ENCODE peak calls at places on chromosome 13, in five cellular contexts. M, V, Y, S and X are unnamed samples.

GRCh38 chr13:101730420-101731000 is 278.0 kb downstream of the ITGBL1 start:
- DNase-seq in V (no peak), S (no peak), M (no peak), Y (no peak), X (no peak)

GRCh38 chr13:41459754-41460111 is 2.4 kb downstream of the RGCC start:
- DNase-seq in V (no peak), Y (no peak), M (no peak), S (no peak), X (no peak)

GRCh38 chr13:40391788-40392187 is 274.7 kb downstream of the FOXO1 start:
- DNase-seq in M (no peak), S (peak), Y (no peak), V (no peak), X (no peak)

GRCh38 chr13:27662738-27663470 is 41.2 kb downstream of the POLR1D start:
- DNase-seq in M (no peak), S (no peak), Y (no peak), V (no peak), X (no peak)

GRCh38 chr13:95452376-95452775 is 100.1 kb upstream of the CLDN10 start:
- DNase-seq in V (no peak), S (peak), Y (no peak), M (no peak), X (no peak)

GRCh38 chr13:100130092-100130491 is 41.2 kb downstream of the PCCA start:
- DNase-seq in S (no peak), M (no peak), V (no peak), Y (peak), X (no peak)

GRCh38 chr13:112253631-112254030 is 122.5 kb upstream of the SPACA7 start:
- DNase-seq in S (peak), Y (no peak), M (no peak), V (no peak), X (no peak)

GRCh38 chr13:94362411-94362909 is 117.0 kb downstream of the DCT start:
- DNase-seq in V (peak), S (peak), M (peak), Y (peak), X (peak)

GRCh38 chr13:114067381-114067885 is 65.0 kb downstream of the RASA3 start:
- DNase-seq in V (no peak), Y (no peak), S (no peak), M (no peak), X (peak)

GRCh38 chr13:43905435-43906031 is 25.8 kb downstream of the LACC1 start:
- DNase-seq in Y (peak), V (peak), S (no peak), M (peak), X (peak)

GRCh38 chr13:86095351-86095750 is 296.1 kb upstream of the SLITRK6 start:
- DNase-seq in S (no peak), M (no peak), Y (no peak), V (no peak), X (no peak)

DNA sequence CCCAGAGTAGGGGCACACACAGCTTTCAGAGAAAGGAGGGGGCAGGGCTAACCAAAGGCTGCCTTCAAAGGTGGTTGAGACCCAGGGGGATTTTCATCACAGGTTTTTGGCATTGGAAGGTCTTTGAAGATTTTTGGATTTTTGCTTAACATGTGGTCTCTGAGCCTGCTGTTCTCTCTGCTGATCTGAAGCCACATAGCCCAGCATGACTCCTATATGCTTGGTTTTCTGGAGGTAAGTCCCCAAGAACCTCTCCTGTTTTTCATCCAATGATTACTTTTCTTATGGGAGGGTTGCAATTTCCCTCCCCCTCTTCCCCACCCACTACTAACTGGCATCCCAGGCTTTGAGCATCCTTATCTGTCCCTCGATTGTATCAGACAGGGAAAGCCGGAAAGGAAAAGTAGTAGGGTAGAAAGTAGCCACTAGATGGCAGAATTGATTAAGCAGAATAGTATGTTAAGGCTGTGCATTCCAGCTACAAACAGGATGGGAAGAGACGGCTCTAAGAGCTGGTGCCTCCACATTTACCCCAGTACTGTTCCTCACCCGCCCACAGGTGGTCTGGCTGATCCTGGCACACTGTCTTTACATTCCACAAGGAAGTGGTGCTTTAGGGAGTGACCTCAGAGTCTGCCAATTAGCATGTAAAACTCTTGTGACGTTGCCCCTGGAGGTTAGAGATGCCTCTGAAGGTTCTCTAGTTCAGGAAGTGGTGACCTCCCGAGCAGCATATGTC is 218.9 kb upstream of the EDNRB start:
- DNase-seq in M (peak), S (no peak), Y (no peak), V (peak), X (peak)
- TF ChIP-seq CTCF in M (peak), S (peak), Y (no peak), V (peak), X (peak)

GRCh38 chr13:57634829-57635165 is 3.3 kb downstream of the PCDH17 start:
- DNase-seq in M (peak), Y (no peak), S (no peak), V (peak), X (no peak)

GRCh38 chr13:57632276-57633140 is 964 bp downstream of the PCDH17 start:
- DNase-seq in S (no peak), V (peak), M (peak), Y (no peak), X (no peak)

GRCh38 chr13:57633950-57634828 is 2.6 kb downstream of the PCDH17 start:
- DNase-seq in Y (no peak), S (no peak), V (peak), M (peak), X (no peak)

GRCh38 chr13:57631607-57632275 is at the start of gene PCDH17:
- DNase-seq in S (no peak), V (peak), M (peak), Y (no peak), X (no peak)

DNA sequence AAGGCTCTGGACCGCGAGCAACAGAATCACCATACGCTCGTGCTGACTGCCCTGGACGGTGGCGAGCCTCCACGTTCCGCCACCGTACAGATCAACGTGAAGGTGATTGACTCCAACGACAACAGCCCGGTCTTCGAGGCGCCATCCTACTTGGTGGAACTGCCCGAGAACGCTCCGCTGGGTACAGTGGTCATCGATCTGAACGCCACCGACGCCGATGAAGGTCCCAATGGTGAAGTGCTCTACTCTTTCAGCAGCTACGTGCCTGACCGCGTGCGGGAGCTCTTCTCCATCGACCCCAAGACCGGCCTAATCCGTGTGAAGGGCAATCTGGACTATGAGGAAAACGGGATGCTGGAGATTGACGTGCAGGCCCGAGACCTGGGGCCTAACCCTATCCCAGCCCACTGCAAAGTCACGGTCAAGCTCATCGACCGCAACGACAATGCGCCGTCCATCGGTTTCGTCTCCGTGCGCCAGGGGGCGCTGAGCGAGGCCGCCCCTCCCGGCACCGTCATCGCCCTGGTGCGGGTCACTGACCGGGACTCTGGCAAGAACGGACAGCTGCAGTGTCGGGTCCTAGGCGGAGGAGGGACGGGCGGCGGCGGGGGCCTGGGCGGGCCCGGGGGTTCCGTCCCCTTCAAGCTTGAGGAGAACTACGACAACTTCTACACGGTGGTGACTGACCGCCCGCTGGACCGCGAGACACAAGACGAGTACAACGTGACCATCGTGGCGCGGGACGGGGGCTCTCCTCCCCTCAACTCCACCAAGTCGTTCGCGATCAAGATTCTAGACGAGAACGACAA is 1.8 kb downstream of the PCDH17 start:
- DNase-seq in M (peak), V (peak), S (peak), Y (no peak), X (no peak)
- TF ChIP-seq CTCF in M (peak), V (peak), S (peak), Y (no peak), X (no peak)

GRCh38 chr13:110363009-110363408 is 55.9 kb downstream of the COL4A2 start:
- DNase-seq in V (no peak), Y (no peak), M (no peak), S (no peak), X (no peak)
- TF ChIP-seq CTCF in V (peak), Y (no peak), M (no peak), S (no peak), X (no peak)

DNA sequence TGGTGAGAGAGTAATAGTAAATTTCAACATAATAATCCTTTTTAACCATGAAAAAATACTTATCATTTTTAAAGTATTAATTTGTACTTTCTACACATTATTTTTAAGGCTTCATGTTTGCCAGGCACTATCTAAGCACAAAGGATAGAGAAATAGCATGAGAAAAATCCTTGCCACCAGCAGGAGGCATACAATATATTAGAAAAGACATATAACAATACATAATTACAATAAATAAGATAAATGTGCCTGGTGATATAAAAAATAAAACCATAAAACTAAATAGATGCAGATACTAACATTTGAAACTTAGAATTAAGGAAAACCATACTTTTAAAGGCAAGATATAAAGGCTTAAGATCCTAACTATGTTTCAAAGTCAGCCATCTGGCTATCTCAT is 1256.4 kb downstream of the DIAPH3 start:
- DNase-seq in S (no peak), V (no peak), M (no peak), Y (no peak), X (no peak)
- TF ChIP-seq CTCF in S (no peak), V (peak), M (no peak), Y (no peak), X (no peak)

DNA sequence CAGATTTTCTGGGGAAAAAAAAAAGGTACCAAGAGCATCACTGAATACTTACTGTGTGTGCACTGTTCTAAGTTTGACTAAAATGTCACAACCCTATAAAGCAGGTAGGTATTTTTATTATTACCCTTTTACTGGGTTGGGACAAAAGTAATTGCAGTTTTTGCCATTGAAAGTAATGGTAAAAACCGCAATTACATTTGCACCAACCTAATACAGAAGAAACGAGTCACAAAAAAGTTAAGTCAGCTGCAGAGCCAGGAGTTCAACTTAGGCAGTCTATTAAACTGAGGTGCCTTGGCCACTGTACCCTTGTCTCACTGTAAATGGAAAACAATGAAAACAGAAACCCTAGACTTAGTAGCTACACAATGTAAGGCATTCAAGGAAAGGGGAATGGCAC is 281.9 kb downstream of the SUCLA2 start:
- DNase-seq in V (no peak), S (no peak), M (no peak), Y (no peak), X (no peak)
- TF ChIP-seq CTCF in V (no peak), S (no peak), M (no peak), Y (no peak), X (no peak)

GRCh38 chr13:48783831-48784230 is 130.1 kb downstream of the CYSLTR2 start:
- DNase-seq in M (no peak), Y (no peak), V (no peak), S (peak), X (no peak)

GRCh38 chr13:48782429-48782840 is 128.7 kb downstream of the CYSLTR2 start:
- DNase-seq in Y (no peak), M (no peak), V (no peak), S (peak), X (no peak)

GRCh38 chr13:48784906-48785555 is 131.3 kb downstream of the CYSLTR2 start:
- DNase-seq in S (peak), Y (no peak), M (no peak), V (no peak), X (no peak)

GRCh38 chr13:48780713-48781341 is 127.1 kb downstream of the CYSLTR2 start:
- DNase-seq in Y (no peak), S (no peak), M (no peak), V (no peak), X (no peak)

DNA sequence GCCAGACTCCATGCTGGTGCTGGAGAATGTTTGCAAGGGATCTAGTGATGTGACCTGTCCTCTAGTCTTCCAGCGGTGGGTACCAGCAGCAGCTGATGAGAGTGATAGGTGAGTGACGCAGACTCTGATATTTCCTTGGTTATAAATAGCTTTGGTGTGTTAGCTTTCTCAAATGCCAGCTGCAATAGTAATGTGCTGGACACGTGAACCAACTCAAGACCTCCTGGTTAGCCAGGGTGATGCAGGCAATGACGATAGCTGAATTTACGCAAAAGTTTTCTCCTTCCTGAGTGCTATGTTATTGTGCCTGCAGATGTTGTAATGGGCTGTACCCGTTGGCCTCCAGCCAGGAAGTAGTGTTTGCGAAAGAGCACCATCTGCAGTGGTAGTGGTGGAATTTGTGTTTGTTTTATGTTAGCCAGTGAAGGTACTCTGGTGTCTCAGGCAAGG is 129.5 kb downstream of the CYSLTR2 start:
- DNase-seq in S (peak), M (no peak), V (no peak), Y (peak), X (no peak)
- TF ChIP-seq CTCF in S (no peak), M (no peak), V (no peak), Y (no peak), X (no peak)

GRCh38 chr13:49247722-49248432 is at the start of gene CDADC1:
- DNase-seq in M (peak), S (peak), Y (peak), V (peak), X (peak)

GRCh38 chr13:49253310-49253709 is 5.6 kb downstream of the CDADC1 start:
- DNase-seq in Y (no peak), M (no peak), S (no peak), V (no peak), X (no peak)

GRCh38 chr13:49253997-49254396 is 6.3 kb downstream of the CDADC1 start:
- DNase-seq in V (no peak), Y (no peak), M (no peak), S (no peak), X (no peak)

GRCh38 chr13:49246850-49247721 is 639 bp upstream of the CDADC1 start:
- DNase-seq in S (no peak), Y (no peak), V (no peak), M (no peak), X (no peak)

DNA sequence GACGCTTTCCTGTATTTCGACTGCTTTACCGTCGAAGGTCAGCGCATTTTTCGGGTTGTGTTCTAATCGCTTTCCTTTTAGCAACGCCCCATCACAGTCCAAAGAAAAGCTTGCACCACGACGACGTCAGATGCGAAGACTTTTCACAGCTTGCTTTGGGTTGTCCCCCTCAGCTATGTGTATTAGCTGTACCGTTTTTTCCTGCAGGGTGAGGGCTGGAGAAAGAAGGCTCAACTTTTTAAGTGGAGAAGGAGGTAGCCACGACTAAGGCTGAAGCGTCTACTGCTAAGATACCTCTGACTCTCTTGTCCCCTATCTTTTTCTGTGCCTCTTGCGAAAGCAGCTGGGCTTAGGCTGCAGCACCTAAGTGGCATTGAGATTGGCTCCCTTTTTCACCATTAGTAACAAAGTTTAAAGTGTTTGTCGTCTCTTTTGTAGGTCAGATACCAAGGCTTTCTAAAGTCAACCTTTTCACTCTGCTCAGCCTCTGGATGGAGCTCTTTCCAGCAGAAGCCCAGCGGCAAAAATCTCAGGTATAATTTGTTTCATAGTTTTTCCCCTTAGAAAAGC is 793 bp downstream of the CDADC1 start:
- DNase-seq in V (peak), M (no peak), Y (no peak), S (no peak), X (peak)
- TF ChIP-seq CTCF in V (peak), M (no peak), Y (no peak), S (no peak), X (no peak)

GRCh38 chr13:24491853-24492252 is 20.7 kb downstream of the PARP4 start:
- DNase-seq in M (no peak), Y (no peak), V (no peak), S (no peak), X (no peak)
- TF ChIP-seq CTCF in M (no peak), Y (no peak), V (peak), S (no peak), X (no peak)

GRCh38 chr13:90253806-90254205 is 1093.7 kb upstream of the MIR17HG start:
- DNase-seq in M (no peak), S (no peak), V (no peak), Y (no peak), X (no peak)
- TF ChIP-seq CTCF in M (no peak), S (no peak), V (no peak), Y (no peak), X (no peak)